ENCODE peak calls at places on chromosomes 11 and 22, in five cellular contexts. Y is mesenchymal stem cell, D is H9, E is H1, W is trophoblast cell. M is an unnamed sample.
A peak's percentile ranks its signal among the peaks of the same experiment; 100 is the strongest.

GRCh38 chr11:64566915-64567882 is 23.8 kb upstream of the SLC22A12 start:
- DNase-seq in E (no peak), Y (no peak), W (no peak), D (no peak), M (no peak)

GRCh38 chr22:26336773-26337172 is 92.3 kb upstream of the ASPHD2 start:
- DNase-seq in E (no peak), Y (no peak), D (no peak), W (peak; percentile 33), M (no peak)

GRCh38 chr22:27213766-27214581 is 556.6 kb downstream of the MIAT start:
- DNase-seq in E (no peak), Y (peak; percentile 70), W (no peak), D (peak; percentile 9), M (no peak)

GRCh38 chr11:73359930-73360742 is 16.1 kb upstream of the RELT start:
- DNase-seq in Y (no peak), W (peak; percentile 35), D (peak; percentile 80), E (no peak), M (no peak)

GRCh38 chr22:29071261-29072045 is 1.4 kb upstream of the KREMEN1 start:
- DNase-seq in E (peak; percentile 43), D (peak; percentile 72), W (peak; percentile 54), Y (peak; percentile 32), M (peak; percentile 56)

GRCh38 chr11:71998649-71999310 is at the start of gene IL18BP:
- DNase-seq in W (peak; percentile 27), E (no peak), Y (no peak), D (no peak), M (no peak)

GRCh38 chr11:130478881-130479280 is 30.4 kb downstream of the ADAMTS15 start:
- DNase-seq in D (no peak), E (no peak), Y (peak; percentile 74), W (peak; percentile 15), M (no peak)

GRCh38 chr11:44351898-44352498 is 42.1 kb upstream of the ALX4 start:
- DNase-seq in D (no peak), Y (no peak), E (no peak), W (peak; percentile 8), M (no peak)

GRCh38 chr11:26243426-26243825 is 88.5 kb upstream of the ANO3 start:
- DNase-seq in D (no peak), E (no peak), Y (no peak), W (peak; percentile 5), M (no peak)

GRCh38 chr22:22941831-22942510 is 54.4 kb downstream of the IGLL5 start:
- DNase-seq in Y (no peak), E (no peak), D (peak; percentile 23), W (no peak), M (no peak)

GRCh38 chr11:503179-503981 is 3.7 kb downstream of the RNH1 start:
- DNase-seq in W (peak; percentile 18), D (no peak), E (no peak), Y (no peak), M (no peak)

GRCh38 chr22:23119492-23120414 is 22.0 kb downstream of the RSPH14 start:
- DNase-seq in E (no peak), W (no peak), Y (no peak), D (no peak), M (no peak)

GRCh38 chr22:25666308-25666707 is 75.7 kb upstream of the MYO18B start:
- DNase-seq in E (no peak), Y (peak; percentile 26), D (peak; percentile 38), W (no peak), M (no peak)

GRCh38 chr11:119791047-119791446 is 62.0 kb upstream of the NECTIN1 start:
- DNase-seq in Y (no peak), W (no peak), E (no peak), D (no peak), M (no peak)

GRCh38 chr11:126317681-126318641 is 14.1 kb downstream of the DCPS start:
- DNase-seq in E (no peak), D (no peak), Y (peak; percentile 78), W (no peak), M (no peak)

GRCh38 chr11:94928146-94928995 is 45.0 kb downstream of the CWC15 start:
- DNase-seq in D (no peak), E (no peak), W (no peak), Y (peak; percentile 52), M (no peak)

GRCh38 chr11:88281317-88281712 is 56.2 kb downstream of the CTSC start:
- DNase-seq in W (no peak), Y (no peak), E (no peak), D (no peak), M (no peak)

GRCh38 chr11:118634435-118635236 is 27.2 kb downstream of the PHLDB1 start:
- DNase-seq in E (peak; percentile 80), D (peak; percentile 95), Y (peak; percentile 33), W (peak; percentile 67), M (no peak)

GRCh38 chr22:22691716-22692701 is 47.6 kb downstream of the GGTLC2 start:
- DNase-seq in D (no peak), W (peak; percentile 87), Y (no peak), E (no peak), M (no peak)

GRCh38 chr11:20008870-20009644 is 151.2 kb downstream of the DBX1 start:
- DNase-seq in Y (no peak), W (no peak), E (no peak), D (no peak), M (no peak)

GRCh38 chr11:19660076-19660475 is 52.6 kb upstream of the NAV2 start:
- DNase-seq in D (no peak), E (no peak), W (peak; percentile 72), Y (peak; percentile 70), M (no peak)

GRCh38 chr11:35682230-35683195 is 19.9 kb downstream of the TRIM44 start:
- DNase-seq in Y (no peak), W (no peak), E (no peak), D (no peak), M (no peak)

GRCh38 chr11:25247336-25247735 is 750.5 kb downstream of the LUZP2 start:
- DNase-seq in W (no peak), D (no peak), Y (peak; percentile 57), E (no peak), M (no peak)

GRCh38 chr11:11608783-11609232 is 13.0 kb downstream of the GALNT18 start:
- DNase-seq in D (no peak), W (peak; percentile 77), E (no peak), Y (peak; percentile 33), M (no peak)

GRCh38 chr11:88508808-88509581 is 171.5 kb upstream of the CTSC start:
- DNase-seq in E (no peak), Y (peak; percentile 49), W (peak; percentile 17), D (peak; percentile 69), M (no peak)

GRCh38 chr22:46119093-46119728 is 31.1 kb upstream of the PPARA start:
- DNase-seq in Y (no peak), W (no peak), D (no peak), E (no peak), M (no peak)

GRCh38 chr11:127445476-127445875 is 444.9 kb upstream of the KIRREL3 start:
- DNase-seq in W (no peak), E (no peak), Y (no peak), D (no peak), M (no peak)

GRCh38 chr11:114321621-114322257 is 25.5 kb downstream of the NNMT start:
- DNase-seq in W (no peak), Y (peak; percentile 81), E (no peak), D (no peak), M (no peak)

GRCh38 chr11:69540118-69541000 is 58.9 kb downstream of the LINC01488 start:
- DNase-seq in W (peak; percentile 7), Y (no peak), D (peak; percentile 62), E (no peak), M (no peak)

GRCh38 chr11:10019906-10020682 is 273.9 kb downstream of the SBF2 start:
- DNase-seq in Y (no peak), D (no peak), E (no peak), W (no peak), M (no peak)

GRCh38 chr11:17541330-17541885 is 2.8 kb downstream of the USH1C start:
- DNase-seq in D (no peak), Y (no peak), E (no peak), W (no peak), M (no peak)

GRCh38 chr11:11525283-11525682 is 96.5 kb downstream of the GALNT18 start:
- DNase-seq in W (peak; percentile 85), E (no peak), Y (no peak), D (no peak), M (no peak)

GRCh38 chr11:9160166-9160565 is 68.8 kb upstream of the SCUBE2 start:
- DNase-seq in Y (peak; percentile 37), D (no peak), W (no peak), E (no peak), M (no peak)

GRCh38 chr22:46587067-46587471 is 33.1 kb upstream of the GRAMD4 start:
- DNase-seq in W (no peak), D (peak; percentile 20), Y (no peak), E (no peak), M (no peak)

DNA sequence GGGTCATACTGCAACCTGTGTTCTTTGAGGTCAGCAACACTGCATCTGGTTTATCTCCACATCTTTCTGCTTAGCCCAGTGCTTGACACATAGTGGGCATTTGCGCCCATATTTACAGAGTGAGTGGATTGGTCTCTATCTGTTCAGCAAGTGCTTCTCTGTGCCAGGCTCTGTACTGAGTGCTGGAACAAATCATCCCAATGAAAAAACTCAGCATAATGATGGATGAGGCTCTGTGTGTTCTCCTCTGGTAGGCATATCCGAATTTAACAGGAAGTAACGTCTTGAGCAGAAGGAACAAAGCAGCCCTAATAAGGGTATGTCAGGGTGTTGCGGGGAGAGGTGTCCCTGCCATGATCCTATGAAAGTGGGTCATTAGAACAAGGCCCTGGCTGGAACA is 46.0 kb downstream of the MCM5 start:
- DNase-seq in D (no peak), E (no peak), W (peak; percentile 70), Y (peak; percentile 53), M (no peak)
- H3K18ac ChIP-seq in D (no peak overlapping the region), E (no peak overlapping the region), W (no peak overlapping the region), Y (peak overlapping the region; percentile 87), M (no peak overlapping the region)

GRCh38 chr11:36751251-36751839 is 153.3 kb upstream of the RAG2 start:
- DNase-seq in Y (no peak), D (no peak), W (no peak), E (no peak), M (no peak)
- H2BK12ac ChIP-seq in Y (no peak overlapping the region), D (no peak overlapping the region), W (no peak overlapping the region), E (no peak overlapping the region), M (no peak overlapping the region)

DNA sequence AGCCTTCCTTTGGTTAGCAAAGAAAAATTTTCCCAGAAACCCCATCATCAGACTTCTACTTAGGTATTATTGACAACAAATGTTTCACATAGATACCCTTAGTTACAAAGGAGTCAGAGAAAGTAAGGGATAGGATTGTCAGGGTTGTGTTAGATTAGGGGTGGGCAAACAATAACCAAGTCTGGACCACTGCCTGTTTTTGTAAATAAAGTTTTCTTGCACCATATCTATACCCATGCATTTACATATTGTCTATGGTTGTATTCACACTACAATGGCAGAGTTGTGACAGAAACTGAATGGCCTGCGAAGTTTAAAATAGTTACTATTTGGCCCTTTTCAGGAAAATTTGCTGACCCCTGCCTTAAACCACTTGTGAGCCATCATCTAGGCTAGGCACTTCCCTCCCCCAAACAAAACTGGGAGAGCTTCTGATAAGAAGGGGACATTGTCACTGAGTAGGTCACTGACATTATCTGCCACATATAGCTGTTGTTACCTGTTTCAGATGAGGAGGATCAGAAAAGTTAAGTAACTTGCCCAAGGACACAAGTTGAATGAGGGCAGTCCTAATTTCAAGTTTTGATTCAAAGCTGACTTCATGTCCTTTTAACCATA is 40.7 kb upstream of the TMEM135 start:
- DNase-seq in E (no peak), W (no peak), Y (no peak), D (no peak), M (no peak)
- H3K4ac ChIP-seq in E (no peak overlapping the region), W (no peak overlapping the region), Y (no peak overlapping the region), D (no peak overlapping the region), M (no peak overlapping the region)

GRCh38 chr11:83119216-83119615 is 37.7 kb upstream of the PCF11 start:
- DNase-seq in E (no peak), Y (peak; percentile 57), W (no peak), D (no peak), M (no peak)
- H3K18ac ChIP-seq in E (no peak overlapping the region), Y (no peak overlapping the region), W (no peak overlapping the region), D (no peak overlapping the region), M (no peak overlapping the region)

GRCh38 chr11:3109921-3110706 is 52.9 kb upstream of the CARS1 start:
- DNase-seq in W (peak; percentile 58), D (peak; percentile 83), Y (peak; percentile 26), E (peak; percentile 43), M (no peak)
- H2BK12ac ChIP-seq in W (no peak overlapping the region), D (no peak overlapping the region), Y (no peak overlapping the region), E (peak overlapping the region; percentile 68), M (peak overlapping the region; percentile 81)